ENCODE peak calls at places on chromosomes 1 and 21, in seven cellular contexts. V is mucosa of descending colon, U is HCT116, I is GM23338, D is astrocyte of the spinal cord, R is fibroblast of lung, F is tibial artery. S is an unnamed sample.

GRCh38 chr1:61157420-61157987 is 75.1 kb downstream of the NFIA start:
- DNase-seq in V (no peak), U (no peak), I (no peak), D (peak), R (peak), F (no peak), S (peak)

GRCh38 chr1:159941139-159941866 is 4.1 kb downstream of the IGSF9 start:
- DNase-seq in V (no peak), U (no peak), I (peak), D (no peak), R (no peak), F (no peak), S (no peak)

GRCh38 chr1:236922190-236922589 is 82.1 kb downstream of the MT1HL1 start:
- DNase-seq in V (no peak), U (no peak), I (no peak), D (no peak), R (no peak), F (no peak), S (no peak)

GRCh38 chr1:173768206-173768605 is 53.4 kb downstream of the KLHL20 start:
- DNase-seq in V (no peak), U (no peak), I (no peak), D (no peak), R (no peak), F (no peak), S (no peak)

GRCh38 chr1:177476706-177477105 is 305.9 kb downstream of the BRINP2 start:
- DNase-seq in V (no peak), U (no peak), I (no peak), D (no peak), R (no peak), F (no peak), S (no peak)

GRCh38 chr1:16249838-16250241 is 12.9 kb upstream of the CPLANE2 start:
- DNase-seq in V (no peak), U (no peak), I (no peak), D (peak), R (peak), F (peak), S (no peak)

GRCh38 chr1:36257375-36257767 is 33.1 kb downstream of the THRAP3 start:
- DNase-seq in V (no peak), U (no peak), I (peak), D (no peak), R (no peak), F (no peak), S (no peak)

GRCh38 chr1:159849972-159850371 is 12.5 kb downstream of the VSIG8 start:
- DNase-seq in V (no peak), U (no peak), I (no peak), D (peak), R (peak), F (no peak), S (no peak)

GRCh38 chr1:44260792-44261474 is 47.7 kb downstream of the DMAP1 start:
- DNase-seq in V (no peak), U (no peak), I (no peak), D (no peak), R (no peak), F (no peak), S (no peak)

GRCh38 chr1:52767881-52768280 is 41.6 kb downstream of the ZYG11B start:
- DNase-seq in V (no peak), U (no peak), I (no peak), D (no peak), R (no peak), F (no peak), S (no peak)

GRCh38 chr1:224733021-224733911 is 117.1 kb downstream of the CNIH3 start:
- DNase-seq in V (no peak), U (no peak), I (no peak), D (no peak), R (peak), F (no peak), S (no peak)

GRCh38 chr1:208357663-208358507 is 113.7 kb upstream of the PLXNA2 start:
- DNase-seq in V (no peak), U (no peak), I (no peak), D (no peak), R (no peak), F (no peak), S (no peak)

GRCh38 chr1:103525114-103525606 is 339 bp upstream of the RNPC3 start:
- DNase-seq in V (no peak), U (no peak), I (peak), D (peak), R (peak), F (no peak), S (peak)

GRCh38 chr1:109788695-109789521 is 25.2 kb upstream of the EPS8L3 start:
- DNase-seq in V (peak), U (peak), I (peak), D (no peak), R (no peak), F (peak), S (no peak)

GRCh38 chr1:98783821-98784220 is 122.3 kb downstream of the SNX7 start:
- DNase-seq in V (no peak), U (no peak), I (peak), D (no peak), R (no peak), F (no peak), S (no peak)

GRCh38 chr1:246166841-246167240 is 340.2 kb downstream of the SMYD3 start:
- DNase-seq in V (no peak), U (no peak), I (no peak), D (no peak), R (no peak), F (no peak), S (no peak)

GRCh38 chr21:26091480-26092018 is 79.0 kb downstream of the APP start:
- DNase-seq in V (no peak), U (no peak), I (peak), D (no peak), R (no peak), F (no peak), S (no peak)

GRCh38 chr1:220430059-220430458 is 97.9 kb upstream of the MARK1 start:
- DNase-seq in V (no peak), U (no peak), I (peak), D (no peak), R (peak), F (no peak), S (peak)

GRCh38 chr1:64098856-64099606 is 104.4 kb upstream of the UBE2U start:
- DNase-seq in V (no peak), U (no peak), I (no peak), D (no peak), R (no peak), F (no peak), S (no peak)

GRCh38 chr1:97243973-97244560 is 522.5 kb downstream of the PTBP2 start:
- DNase-seq in V (no peak), U (peak), I (peak), D (peak), R (peak), F (no peak), S (no peak)

GRCh38 chr1:180800945-180801344 is 111.8 kb upstream of the KIAA1614 start:
- DNase-seq in V (no peak), U (no peak), I (no peak), D (no peak), R (no peak), F (no peak), S (no peak)

GRCh38 chr1:231272880-231273279 is 31.9 kb downstream of the GNPAT start:
- DNase-seq in V (no peak), U (no peak), I (no peak), D (peak), R (peak), F (no peak), S (no peak)

GRCh38 chr1:10824821-10825540 is 28.5 kb upstream of the CASZ1 start:
- DNase-seq in V (no peak), U (peak), I (no peak), D (peak), R (peak), F (no peak), S (peak)

GRCh38 chr1:206797534-206798383 is 25.5 kb upstream of the IL10 start:
- DNase-seq in V (no peak), U (no peak), I (peak), D (no peak), R (no peak), F (no peak), S (no peak)

GRCh38 chr1:232344791-232345399 is 285.0 kb downstream of the SIPA1L2 start:
- DNase-seq in V (no peak), U (no peak), I (no peak), D (peak), R (peak), F (no peak), S (no peak)

GRCh38 chr21:24955275-24955961 is 651.9 kb downstream of the MRPL39 start:
- DNase-seq in V (no peak), U (no peak), I (no peak), D (no peak), R (no peak), F (no peak), S (no peak)

GRCh38 chr1:45574105-45574626 is 9.7 kb upstream of the NASP start:
- DNase-seq in V (no peak), U (no peak), I (no peak), D (no peak), R (no peak), F (no peak), S (no peak)

GRCh38 chr1:234213576-234214128 is 159.6 kb upstream of the COA6 start:
- DNase-seq in V (no peak), U (no peak), I (no peak), D (no peak), R (no peak), F (no peak), S (no peak)

GRCh38 chr1:6496360-6496704 is 4.9 kb upstream of the PLEKHG5 start:
- DNase-seq in V (no peak), U (no peak), I (peak), D (no peak), R (no peak), F (no peak), S (no peak)

GRCh38 chr1:81155131-81155530 is 645.6 kb upstream of the ADGRL2 start:
- DNase-seq in V (no peak), U (no peak), I (no peak), D (peak), R (peak), F (no peak), S (peak)

GRCh38 chr1:184695023-184695422 is 59.6 kb downstream of the EDEM3 start:
- DNase-seq in V (no peak), U (no peak), I (no peak), D (no peak), R (peak), F (no peak), S (no peak)

GRCh38 chr21:34592120-34592561 is 22.8 kb downstream of the RCAN1 start:
- DNase-seq in V (peak), U (no peak), I (no peak), D (no peak), R (peak), F (no peak), S (no peak)

GRCh38 chr21:42565206-42565810 is 51.7 kb downstream of the SLC37A1 start:
- DNase-seq in V (no peak), U (no peak), I (no peak), D (no peak), R (no peak), F (peak), S (no peak)

GRCh38 chr1:13540871-13541270 is 27.1 kb upstream of the LRRC38 start:
- DNase-seq in V (no peak), U (no peak), I (no peak), D (no peak), R (no peak), F (no peak), S (no peak)

GRCh38 chr1:180155202-180155682 is 573 bp downstream of the QSOX1 start:
- DNase-seq in V (no peak), U (no peak), I (peak), D (no peak), R (no peak), F (peak), S (no peak)

GRCh38 chr1:179709841-179710329 is 33.2 kb upstream of the FAM163A start:
- DNase-seq in V (no peak), U (no peak), I (no peak), D (peak), R (peak), F (no peak), S (no peak)

GRCh38 chr21:15241997-15242767 is 177.4 kb upstream of the NRIP1 start:
- DNase-seq in V (no peak), U (no peak), I (peak), D (no peak), R (peak), F (no peak), S (no peak)

GRCh38 chr1:62357916-62358315 is 38.7 kb upstream of the KANK4 start:
- DNase-seq in V (no peak), U (no peak), I (no peak), D (no peak), R (no peak), F (no peak), S (no peak)

GRCh38 chr1:14303011-14303410 is 295.5 kb upstream of the KAZN start:
- DNase-seq in V (no peak), U (no peak), I (no peak), D (no peak), R (no peak), F (no peak), S (no peak)

GRCh38 chr1:82597620-82598019 is 796.9 kb downstream of the ADGRL2 start:
- DNase-seq in V (no peak), U (no peak), I (no peak), D (no peak), R (peak), F (no peak), S (no peak)

GRCh38 chr1:82604524-82604923 is 803.8 kb downstream of the ADGRL2 start:
- DNase-seq in V (no peak), U (no peak), I (peak), D (no peak), R (no peak), F (no peak), S (no peak)

GRCh38 chr1:82600314-82600713 is 799.6 kb downstream of the ADGRL2 start:
- DNase-seq in V (no peak), U (no peak), I (no peak), D (no peak), R (no peak), F (no peak), S (no peak)

DNA sequence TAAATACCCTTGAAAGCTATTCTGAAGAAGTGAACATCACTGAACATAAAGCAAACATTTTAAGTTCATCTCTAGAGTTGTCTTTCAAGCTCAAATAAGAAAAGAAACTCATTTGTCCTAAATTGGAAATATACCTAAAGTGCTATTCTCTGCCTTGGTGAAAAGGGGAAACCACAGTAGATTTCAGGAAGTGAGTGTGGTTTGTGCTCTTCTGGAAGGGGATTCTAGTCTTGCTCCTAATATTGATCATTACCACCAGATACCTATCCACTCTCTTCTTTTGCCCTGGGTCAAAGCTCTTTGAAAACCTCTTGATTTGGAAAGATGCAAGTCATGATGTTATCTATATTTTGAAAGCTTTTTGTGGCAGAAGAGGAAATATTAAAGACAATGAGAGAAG is 798.1 kb downstream of the ADGRL2 start:
- DNase-seq in V (no peak), U (no peak), I (no peak), D (no peak), R (no peak), F (no peak), S (no peak)
- H3K4me3 ChIP-seq in V (no peak), U (no peak), I (no peak), D (no peak), R (no peak), F (no peak), S (no peak)

GRCh38 chr1:7755448-7755847 is 15.6 kb upstream of the VAMP3 start:
- DNase-seq in V (no peak), U (no peak), I (peak), D (no peak), R (peak), F (no peak), S (no peak)
- TF ChIP-seq CTCF in V (no peak), U (no peak), I (peak), D (peak), R (peak), F (no peak), S (peak)

GRCh38 chr1:2271841-2272655 is 43.9 kb downstream of the SKI start:
- DNase-seq in V (peak), U (no peak), I (no peak), D (no peak), R (no peak), F (no peak), S (no peak)
- H3K4me3 ChIP-seq in V (no peak), U (no peak), I (no peak), D (no peak), R (no peak), F (no peak), S (no peak)

GRCh38 chr1:39051956-39052355 is 25.8 kb downstream of the NDUFS5 start:
- DNase-seq in V (no peak), U (no peak), I (peak), D (no peak), R (no peak), F (no peak), S (no peak)
- TF ChIP-seq CTCF in V (no peak), U (no peak), I (no peak), D (no peak), R (no peak), F (no peak), S (no peak)

GRCh38 chr1:34602907-34603306 is 151.9 kb upstream of the GJB5 start:
- DNase-seq in V (no peak), U (no peak), I (no peak), D (no peak), R (no peak), F (no peak), S (no peak)

GRCh38 chr1:34597877-34598514 is 156.9 kb upstream of the GJB5 start:
- DNase-seq in V (peak), U (peak), I (peak), D (peak), R (peak), F (peak), S (no peak)

GRCh38 chr1:34606504-34606903 is 148.3 kb upstream of the GJB5 start:
- DNase-seq in V (no peak), U (no peak), I (no peak), D (no peak), R (no peak), F (no peak), S (no peak)

DNA sequence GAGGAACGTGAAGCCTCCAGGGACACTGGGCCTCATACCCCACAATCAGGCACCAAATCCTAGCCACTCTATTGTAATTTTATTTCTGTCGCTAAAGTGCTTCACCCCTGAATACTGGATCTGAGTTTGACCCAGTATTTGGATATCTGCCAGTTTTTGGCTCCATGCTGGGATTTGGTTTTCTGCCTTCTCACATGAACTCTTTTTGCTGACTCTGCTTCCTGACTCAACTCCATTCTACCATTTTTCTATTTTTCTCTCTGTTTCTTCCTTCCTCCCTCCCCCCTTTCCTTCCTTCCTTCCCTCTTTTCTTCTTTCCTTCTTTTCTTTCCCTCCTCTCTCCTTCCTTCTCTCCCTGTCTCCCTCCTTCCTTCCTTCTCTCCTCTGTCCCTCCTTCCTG is 151.3 kb upstream of the GJB5 start:
- DNase-seq in V (no peak), U (no peak), I (no peak), D (no peak), R (no peak), F (no peak), S (no peak)
- H3K4me3 ChIP-seq in V (no peak), U (no peak), I (no peak), D (no peak), R (no peak), F (no peak), S (no peak)

GRCh38 chr1:21497466-21498061 is 11.7 kb upstream of the ALPL start:
- DNase-seq in V (no peak), U (no peak), I (peak), D (no peak), R (no peak), F (no peak), S (no peak)
- TF ChIP-seq CTCF in V (no peak), U (no peak), I (peak), D (no peak), R (no peak), F (no peak), S (peak)

DNA sequence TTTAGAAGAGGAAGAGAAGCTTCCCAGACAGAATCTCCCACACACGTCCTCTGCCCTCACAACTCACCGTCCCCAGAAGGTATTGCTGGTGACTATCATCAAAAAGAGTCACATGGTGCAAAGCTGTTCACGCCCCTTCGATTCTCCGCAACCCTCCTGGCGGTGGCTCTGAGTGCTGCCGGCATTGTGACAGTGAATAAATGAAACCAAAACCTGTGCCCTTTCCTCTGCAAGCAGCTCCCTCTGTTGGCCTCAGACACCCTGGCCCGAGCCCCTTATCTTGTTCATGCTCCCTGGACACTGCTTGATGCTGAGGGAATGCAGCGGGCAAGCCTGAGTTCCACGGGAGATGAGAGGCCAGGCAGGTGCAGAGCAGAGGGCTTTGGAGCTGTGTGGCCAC is 510.3 kb downstream of the NPHP4 start:
- DNase-seq in V (no peak), U (peak), I (no peak), D (no peak), R (no peak), F (no peak), S (no peak)
- H3K4me3 ChIP-seq in V (no peak), U (no peak), I (no peak), D (no peak), R (no peak), F (no peak), S (no peak)

DNA sequence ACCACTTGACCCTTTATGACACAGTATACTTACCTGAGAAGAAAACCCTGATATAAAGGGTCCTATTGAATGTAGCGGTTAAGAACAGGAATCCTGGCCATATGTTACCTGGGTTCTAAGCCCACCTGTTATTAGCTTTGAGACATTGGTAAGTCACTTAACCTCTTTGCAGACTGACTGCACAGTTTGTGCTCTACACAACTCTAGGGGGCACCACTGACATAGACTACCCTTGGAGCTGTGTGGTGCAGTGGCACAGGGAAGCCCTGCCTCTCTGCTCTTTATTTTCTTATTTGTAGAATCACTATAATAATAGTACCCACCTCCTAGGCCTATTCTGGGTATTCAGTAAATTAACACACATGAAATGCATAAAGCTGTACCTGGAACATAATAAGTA is 165.6 kb downstream of the C1orf94 start:
- DNase-seq in V (no peak), U (no peak), I (no peak), D (no peak), R (no peak), F (no peak), S (no peak)
- TF ChIP-seq CTCF in V (no peak), U (no peak), I (peak), D (no peak), R (no peak), F (no peak), S (no peak)

DNA sequence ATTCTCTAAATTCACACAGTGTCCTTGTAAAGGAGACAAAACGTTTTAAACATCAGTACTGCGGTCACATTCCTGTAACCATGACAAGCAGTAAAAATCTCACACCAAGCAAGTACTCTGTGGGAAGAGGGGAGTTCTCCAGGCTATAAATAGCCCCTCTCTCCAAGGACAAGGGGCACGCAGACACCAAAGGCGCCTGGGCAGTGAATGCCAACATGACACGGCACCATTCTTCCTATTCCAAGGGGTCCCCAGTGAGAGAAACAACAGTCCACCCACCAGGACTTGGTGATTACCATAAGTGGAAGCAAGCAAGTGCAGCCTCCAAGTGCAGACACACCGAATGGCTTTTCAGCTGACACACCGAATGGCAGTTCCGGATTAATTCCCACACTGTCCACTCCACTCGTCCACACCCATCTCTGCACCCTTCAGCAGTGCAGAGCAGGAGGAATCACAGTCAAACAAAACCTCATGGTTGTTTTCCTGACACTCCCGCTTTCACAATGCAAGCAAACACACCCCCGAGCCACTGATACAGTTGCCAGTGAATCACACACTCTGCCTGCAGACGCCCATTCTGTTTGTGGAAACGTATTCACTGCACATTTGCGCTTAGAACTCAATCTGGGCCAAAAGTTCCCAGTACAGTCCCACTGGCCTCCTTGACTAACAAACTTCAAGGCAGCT is 1.8 kb downstream of the PTTG1IP start:
- DNase-seq in V (peak), U (no peak), I (no peak), D (peak), R (peak), F (peak), S (no peak)
- H3K4me3 ChIP-seq in V (no peak), U (peak), I (peak), D (peak), R (peak), F (peak), S (peak)